ENCODE peak calls at places on chromosome 14, in eight cellular contexts. P is tibial artery, Q is neural progenitor cell, G is body of pancreas, K is A673, Y is lower lobe of right lung, S is right atrium auricular region, Z is psoas muscle. A is an unnamed sample.

GRCh38 chr14:42224053-42224888 is 617.6 kb downstream of the LRFN5 start:
- DNase-seq in Y (no peak), P (no peak), Z (peak; percentile 24), G (peak; percentile 68), K (peak; percentile 87), Q (peak; percentile 81), S (peak; percentile 67), A (peak; percentile 47)

GRCh38 chr14:75860561-75861160 is 121.1 kb downstream of the TGFB3 start:
- DNase-seq in P (no peak), Q (no peak), Y (no peak), G (no peak), Z (no peak), K (no peak), S (no peak), A (no peak)

GRCh38 chr14:52051861-52052260 is 17.0 kb downstream of the NID2 start:
- DNase-seq in Z (no peak), G (no peak), K (no peak), S (no peak), Q (no peak), Y (no peak), P (no peak), A (no peak)

GRCh38 chr14:55301722-55302121 is 30.5 kb downstream of the FBXO34 start:
- DNase-seq in P (no peak), Q (no peak), G (no peak), K (peak; percentile 85), Z (no peak), Y (no peak), S (no peak), A (peak; percentile 12)

GRCh38 chr14:76104802-76105355 is 46.8 kb upstream of the GPATCH2L start:
- DNase-seq in Y (no peak), Q (no peak), S (no peak), G (no peak), Z (no peak), P (no peak), K (no peak), A (no peak)

GRCh38 chr14:20494935-20495766 is 10.2 kb upstream of the RNASE10 start:
- DNase-seq in Y (no peak), G (no peak), K (peak; percentile 19), Q (no peak), S (no peak), P (no peak), Z (no peak), A (peak; percentile 51)

GRCh38 chr14:24317141-24317927 is 6.0 kb downstream of the LTB4R start:
- DNase-seq in Z (no peak), P (no peak), G (no peak), S (no peak), K (no peak), Y (no peak), Q (no peak), A (no peak)

GRCh38 chr14:34436118-34436905 is 25.7 kb downstream of the SPTSSA start:
- DNase-seq in Z (no peak), Y (no peak), S (no peak), Q (no peak), P (no peak), K (no peak), G (no peak), A (peak; percentile 37)

GRCh38 chr14:73231874-73232851 is 5.1 kb upstream of the PAPLN start:
- DNase-seq in Y (peak; percentile 45), S (no peak), G (no peak), K (no peak), P (no peak), Z (no peak), Q (peak; percentile 62), A (peak; percentile 73)

GRCh38 chr14:75094896-75095295 is 25.5 kb downstream of the ZC2HC1C start:
- DNase-seq in Z (no peak), G (no peak), S (no peak), P (no peak), K (no peak), Q (no peak), Y (no peak), A (no peak)

GRCh38 chr14:51041117-51041531 is 53.8 kb downstream of the TRIM9 start:
- DNase-seq in S (no peak), K (no peak), G (no peak), Z (no peak), Q (no peak), P (no peak), Y (no peak), A (no peak)

GRCh38 chr14:22656945-22657711 is 13.0 kb upstream of the OR6J1 start:
- DNase-seq in P (no peak), Y (no peak), S (no peak), Z (no peak), G (no peak), K (peak; percentile 52), Q (peak; percentile 40), A (peak; percentile 16)

GRCh38 chr14:64704145-64704742 is at the start of gene PLEKHG3:
- DNase-seq in Y (peak; percentile 84), K (peak; percentile 82), S (no peak), G (peak; percentile 89), P (peak; percentile 92), Z (peak; percentile 73), Q (peak; percentile 85), A (peak; percentile 68)

GRCh38 chr14:71758198-71758955 is 173.9 kb upstream of the RGS6 start:
- DNase-seq in G (no peak), Z (no peak), K (no peak), S (no peak), Q (no peak), Y (no peak), P (no peak), A (no peak)

GRCh38 chr14:95157987-95158712 is 821 bp upstream of the DICER1 start:
- DNase-seq in Q (no peak), G (no peak), Z (no peak), K (no peak), S (no peak), Y (no peak), P (no peak), A (no peak)
- TF ChIP-seq CTCF in Q (no peak), G (no peak), Z (no peak), K (no peak), S (no peak), Y (no peak), P (no peak), A (no peak)

DNA sequence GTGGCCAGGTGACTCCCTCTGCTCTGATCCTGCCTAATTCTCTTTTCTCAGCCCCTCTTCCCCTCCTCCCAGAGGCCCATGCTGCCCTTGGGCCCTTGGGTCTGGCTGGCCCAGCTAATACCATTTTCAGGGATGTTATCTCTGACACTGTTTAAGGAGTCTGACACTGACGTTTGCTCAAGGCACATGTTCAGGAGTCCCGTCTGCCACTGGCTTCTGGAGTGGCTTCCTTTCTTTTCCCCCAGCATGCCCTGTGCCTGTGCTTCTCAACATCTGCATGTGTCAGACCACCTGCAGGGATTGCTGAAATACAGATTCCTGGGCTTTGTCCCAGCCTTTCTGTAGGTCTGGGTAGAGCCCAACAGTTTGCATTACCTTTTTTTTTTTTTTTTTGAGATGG is 128.9 kb downstream of the BCL11B start:
- DNase-seq in Z (no peak), Q (no peak), G (no peak), S (no peak), Y (no peak), P (no peak), K (no peak), A (no peak)
- H3K4me3 ChIP-seq in Z (no peak overlapping the region), Q (no peak overlapping the region), G (no peak overlapping the region), S (no peak overlapping the region), Y (no peak overlapping the region), P (no peak overlapping the region), K (no peak overlapping the region), A (no peak overlapping the region)

GRCh38 chr14:59582845-59583509 is 6.4 kb upstream of the CCDC175 start:
- DNase-seq in Q (no peak), P (no peak), G (no peak), S (no peak), K (peak; percentile 57), Y (peak; percentile 40), Z (no peak), A (no peak)
- TF ChIP-seq CTCF in Q (peak; percentile 42), P (no peak), G (no peak), S (no peak), K (peak; percentile 49), Y (peak; percentile 16), Z (no peak), A (no peak)

GRCh38 chr14:105064721-105065143 is 498 bp downstream of the GPR132 start:
- DNase-seq in S (no peak), P (peak; percentile 68), Y (no peak), Q (peak; percentile 52), Z (no peak), G (no peak), K (no peak), A (no peak)

GRCh38 chr14:105065280-105066228 is at the start of gene GPR132:
- DNase-seq in K (no peak), Z (no peak), Q (no peak), S (no peak), Y (peak; percentile 76), P (peak; percentile 71), G (no peak), A (no peak)

GRCh38 chr14:105062048-105062433 is 3.2 kb downstream of the GPR132 start:
- DNase-seq in P (no peak), G (no peak), S (no peak), K (no peak), Q (no peak), Z (no peak), Y (no peak), A (no peak)

GRCh38 chr14:105063041-105063440 is 2.2 kb downstream of the GPR132 start:
- DNase-seq in Q (no peak), G (no peak), K (no peak), Y (no peak), S (no peak), P (no peak), Z (no peak), A (no peak)

GRCh38 chr14:105064001-105064400 is 1.2 kb downstream of the GPR132 start:
- DNase-seq in P (no peak), Y (no peak), Q (no peak), K (no peak), G (no peak), S (no peak), Z (no peak), A (no peak)
- H3K4me3 ChIP-seq in P (no peak overlapping the region), Y (peak overlapping the region; percentile 46), Q (no peak overlapping the region), K (no peak overlapping the region), G (no peak overlapping the region), S (no peak overlapping the region), Z (peak overlapping the region; percentile 25), A (no peak overlapping the region)

GRCh38 chr14:56371737-56372136 is 207.9 kb upstream of the TMEM260 start:
- DNase-seq in Y (no peak), S (no peak), K (no peak), G (no peak), P (no peak), Z (no peak), Q (no peak), A (no peak)

GRCh38 chr14:56367416-56367815 is 212.2 kb upstream of the TMEM260 start:
- DNase-seq in Q (no peak), G (no peak), Y (no peak), P (no peak), K (no peak), S (no peak), Z (no peak), A (no peak)
- TF ChIP-seq CTCF in Q (no peak), G (no peak), Y (no peak), P (no peak), K (no peak), S (no peak), Z (no peak), A (no peak)